ENCODE peak calls at places on chromosomes 16 and 17, in four cellular contexts. F is Panc1, X is mucosa of descending colon, C is lower leg skin. S is an unnamed sample.
A peak's percentile ranks its signal among the peaks of the same experiment; 100 is the strongest.

GRCh38 chr16:13866073-13866472 is 53.9 kb upstream of the ERCC4 start:
- DNase-seq in F (peak; percentile 36), X (peak; percentile 62), C (peak; percentile 15), S (peak; percentile 85)

GRCh38 chr16:84996365-84996764 is 15.0 kb downstream of the ZDHHC7 start:
- DNase-seq in F (no peak), X (no peak), C (no peak), S (no peak)

GRCh38 chr17:27384261-27384701 is 72.0 kb upstream of the KSR1 start:
- DNase-seq in F (peak; percentile 80), X (no peak), C (no peak), S (peak; percentile 97)

GRCh38 chr17:80099291-80100034 is 1.9 kb upstream of the GAA start:
- DNase-seq in F (no peak), X (no peak), C (no peak), S (no peak)

GRCh38 chr17:82090549-82091263 is 7.3 kb downstream of the FASN start:
- DNase-seq in F (no peak), X (no peak), C (no peak), S (no peak)

GRCh38 chr16:65409505-65409904 is 287.6 kb upstream of the CDH11 start:
- DNase-seq in F (no peak), X (no peak), C (no peak), S (peak; percentile 16)

GRCh38 chr16:69412287-69412686 is 12.1 kb upstream of the CYB5B start:
- DNase-seq in F (no peak), X (no peak), C (no peak), S (no peak)

GRCh38 chr16:67246081-67246944 is 968 bp downstream of the FHOD1 start:
- DNase-seq in F (no peak), X (peak; percentile 95), C (peak; percentile 53), S (peak; percentile 84)

GRCh38 chr16:81553814-81554675 is 109.4 kb downstream of the CMIP start:
- DNase-seq in F (no peak), X (peak; percentile 17), C (no peak), S (no peak)

GRCh38 chr17:65548570-65548969 is 12.9 kb downstream of the AXIN2 start:
- DNase-seq in F (no peak), X (no peak), C (no peak), S (no peak)

GRCh38 chr17:50452627-50453300 is 15.9 kb downstream of the CHAD start:
- DNase-seq in F (no peak), X (peak; percentile 78), C (no peak), S (peak; percentile 21)

GRCh38 chr17:68591583-68591982 is 9.6 kb downstream of the FAM20A start:
- DNase-seq in F (no peak), X (no peak), C (no peak), S (no peak)

GRCh38 chr17:11935734-11936406 is 61.4 kb downstream of the ZNF18 start:
- DNase-seq in F (peak; percentile 30), X (peak; percentile 50), C (no peak), S (peak; percentile 6)

GRCh38 chr17:61338000-61338864 is 61.4 kb upstream of the TBX2 start:
- DNase-seq in F (peak; percentile 64), X (no peak), C (no peak), S (peak; percentile 73)

GRCh38 chr16:73054131-73054496 is 6.2 kb upstream of the ZFHX3 start:
- DNase-seq in F (no peak), X (no peak), C (no peak), S (no peak)

GRCh38 chr16:73053379-73054130 is 5.6 kb upstream of the ZFHX3 start:
- DNase-seq in F (no peak), X (no peak), C (no peak), S (no peak)

GRCh38 chr16:73052441-73053030 is 4.6 kb upstream of the ZFHX3 start:
- DNase-seq in F (no peak), X (no peak), C (no peak), S (no peak)

GRCh38 chr16:73051903-73052302 is 4.0 kb upstream of the ZFHX3 start:
- DNase-seq in F (no peak), X (no peak), C (no peak), S (no peak)

DNA sequence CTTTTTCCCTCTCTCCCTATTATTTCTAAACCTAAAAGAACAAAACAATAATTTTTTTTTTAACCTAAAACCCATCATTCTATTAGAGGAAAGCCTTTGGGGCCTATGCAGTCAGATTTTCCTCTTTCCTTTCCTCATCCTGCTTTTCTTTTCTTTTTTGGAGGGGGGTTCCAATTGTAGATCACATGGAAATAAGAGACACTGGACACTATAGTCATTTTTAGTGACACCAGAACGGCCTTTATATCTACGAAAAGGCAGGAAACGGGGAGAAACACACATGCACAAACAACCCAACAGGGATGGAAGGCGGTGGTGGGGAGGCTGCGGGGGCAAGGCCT is 5.1 kb upstream of the ZFHX3 start:
- DNase-seq in F (no peak), X (no peak), C (no peak), S (no peak)
- H3K4me3 ChIP-seq in F (peak overlapping the region; percentile 60), X (no peak overlapping the region), C (no peak overlapping the region), S (no peak overlapping the region)

GRCh38 chr17:75365009-75365930 is 40.2 kb downstream of the GRB2 start:
- DNase-seq in F (no peak), X (no peak), C (no peak), S (no peak)
- TF ChIP-seq CTCF in F (no peak), X (no peak), C (no peak), S (no peak)

GRCh38 chr17:6381052-6381451 is 53.9 kb downstream of the AIPL1 start:
- DNase-seq in F (peak; percentile 10), X (no peak), C (no peak), S (peak; percentile 31)

GRCh38 chr17:6377906-6378305 is 57.0 kb downstream of the AIPL1 start:
- DNase-seq in F (no peak), X (no peak), C (no peak), S (no peak)

GRCh38 chr17:6374271-6374691 is 60.6 kb downstream of the AIPL1 start:
- DNase-seq in F (no peak), X (no peak), C (no peak), S (no peak)

GRCh38 chr17:6374761-6375312 is 60.1 kb downstream of the AIPL1 start:
- DNase-seq in F (no peak), X (no peak), C (no peak), S (peak; percentile 5)

DNA sequence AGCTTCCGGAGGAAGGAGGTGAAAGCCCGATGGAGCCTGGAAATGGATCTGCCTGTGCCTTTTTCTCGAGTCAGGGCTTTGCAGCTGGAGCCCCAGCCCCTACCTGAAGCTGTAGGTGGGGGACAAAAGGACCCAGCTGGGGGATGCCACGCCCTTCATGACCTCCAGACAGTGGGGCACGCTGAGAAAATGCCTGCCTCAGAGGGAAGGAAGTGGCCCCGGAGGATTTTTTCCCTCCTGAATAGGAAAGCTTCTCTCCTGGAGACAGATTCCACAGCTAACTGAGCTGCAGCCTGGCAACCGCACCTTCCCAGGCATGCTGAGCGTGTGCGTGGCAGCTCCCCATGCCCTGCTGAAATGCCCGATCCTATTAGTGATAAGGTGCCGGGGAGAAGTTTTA is 58.0 kb downstream of the AIPL1 start:
- DNase-seq in F (no peak), X (no peak), C (no peak), S (no peak)
- H3K4me3 ChIP-seq in F (no peak overlapping the region), X (no peak overlapping the region), C (no peak overlapping the region), S (no peak overlapping the region)

DNA sequence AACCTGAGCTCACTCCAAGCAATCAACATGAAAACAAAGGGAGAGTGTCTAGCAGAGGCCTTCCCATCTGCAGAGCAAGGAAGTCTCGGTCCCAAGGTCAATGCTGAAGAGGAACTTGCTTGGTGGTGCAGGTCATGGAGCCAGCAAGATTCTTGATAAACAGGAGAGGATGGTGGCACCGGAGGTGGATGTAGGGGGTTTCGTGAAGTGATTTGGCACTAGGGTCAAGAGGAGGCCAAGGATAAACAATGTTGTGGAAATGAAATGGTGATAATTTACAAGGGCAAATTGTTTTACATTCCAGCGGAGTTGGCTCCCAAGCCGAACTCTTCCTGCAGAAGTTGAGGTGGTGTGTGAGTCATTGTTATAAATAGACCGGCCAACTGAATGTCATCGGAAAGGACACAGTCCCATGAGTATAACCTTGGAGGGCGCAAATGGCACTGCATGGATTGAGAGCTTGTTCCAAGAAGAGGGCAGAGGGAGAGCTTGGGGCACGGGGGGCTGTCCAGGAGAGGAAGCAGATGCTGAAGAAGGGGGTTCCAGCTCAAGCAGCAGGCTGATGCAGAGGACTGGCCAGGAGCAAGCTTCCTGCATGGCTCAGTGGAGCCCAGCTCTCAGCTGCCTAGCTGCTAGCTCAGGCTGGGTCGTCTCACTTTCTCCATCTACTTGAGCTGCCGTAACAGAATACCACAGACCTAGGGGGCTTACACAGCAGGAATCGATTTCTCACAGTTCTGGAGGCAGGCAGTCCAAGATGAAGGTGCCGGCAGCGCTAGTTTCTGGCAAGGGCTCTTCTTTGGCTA is 136.6 kb downstream of the COPRS start:
- DNase-seq in F (no peak), X (no peak), C (no peak), S (peak; percentile 68)
- TF ChIP-seq CTCF in F (no peak), X (no peak), C (no peak), S (no peak)

GRCh38 chr17:21376585-21376834 is 353 bp downstream of the KCNJ12 start:
- DNase-seq in F (no peak), X (no peak), C (no peak), S (no peak)

GRCh38 chr17:21378553-21378952 is 2.4 kb downstream of the KCNJ12 start:
- DNase-seq in F (no peak), X (no peak), C (no peak), S (no peak)

GRCh38 chr17:21379080-21379711 is 3.0 kb downstream of the KCNJ12 start:
- DNase-seq in F (no peak), X (peak; percentile 86), C (no peak), S (no peak)

GRCh38 chr17:21376835-21377690 is 906 bp downstream of the KCNJ12 start:
- DNase-seq in F (no peak), X (no peak), C (no peak), S (peak; percentile 31)

DNA sequence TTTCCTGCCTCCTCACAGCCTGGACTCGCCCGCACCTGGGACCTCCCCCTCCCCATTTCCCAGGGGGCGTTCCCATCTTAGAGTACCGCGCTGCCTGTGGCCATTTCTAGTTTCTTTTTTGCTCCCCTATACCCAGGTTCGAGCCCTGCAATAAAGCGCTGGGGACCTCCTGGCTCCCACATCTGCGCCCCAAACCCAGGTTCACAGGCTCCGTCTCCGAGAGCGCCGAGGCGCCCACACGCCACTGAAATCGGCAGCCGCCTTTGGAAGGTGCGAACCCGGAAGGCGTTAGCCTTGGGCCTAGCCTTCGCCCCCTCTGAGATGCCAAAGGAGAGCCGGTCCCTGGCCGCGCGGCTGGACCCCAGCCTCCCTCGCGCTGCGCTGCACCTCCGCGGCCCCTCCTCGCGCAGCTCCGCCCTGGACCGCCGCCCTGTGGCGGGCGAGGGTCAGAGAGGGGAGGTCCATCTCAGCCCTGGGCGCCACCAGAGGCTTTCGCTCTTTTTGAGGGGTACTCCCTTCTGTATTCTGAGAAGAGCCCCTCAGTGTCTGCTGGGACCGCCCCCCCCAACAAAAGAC is 1.8 kb downstream of the KCNJ12 start:
- DNase-seq in F (no peak), X (no peak), C (no peak), S (no peak)
- H3K4me3 ChIP-seq in F (no peak overlapping the region), X (no peak overlapping the region), C (no peak overlapping the region), S (peak overlapping the region; percentile 45)

DNA sequence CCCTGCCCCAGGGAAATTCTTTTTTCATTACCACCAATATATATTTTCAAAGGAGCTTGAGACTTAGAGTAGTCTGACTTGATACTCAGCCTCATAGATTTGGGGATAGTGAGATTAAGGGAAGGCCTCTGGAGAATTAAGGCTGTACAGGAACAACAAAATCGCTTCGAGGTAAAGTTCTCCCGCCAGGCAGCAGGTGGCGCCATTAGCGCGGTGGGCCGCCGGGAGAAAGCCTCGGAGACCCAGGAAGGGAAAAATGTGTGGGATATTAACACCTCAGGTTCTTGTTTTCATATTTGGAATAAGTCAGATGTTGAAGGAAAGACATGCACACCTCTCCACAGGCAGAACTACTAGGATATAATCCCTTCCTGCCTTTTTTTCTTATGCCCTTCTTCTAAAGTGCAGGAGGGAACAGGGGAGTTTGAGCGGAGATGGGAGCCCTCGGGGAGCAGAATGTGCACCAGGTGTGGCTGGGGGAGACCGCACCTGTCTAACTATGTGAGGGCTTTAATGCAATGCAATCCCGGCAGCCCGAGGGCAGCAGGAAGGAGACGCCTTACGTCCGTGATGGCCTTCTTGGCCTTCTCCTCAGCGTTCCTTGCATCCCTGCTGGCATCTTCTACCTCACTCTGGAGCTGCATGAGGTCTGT is 25.9 kb downstream of the MYH3 start:
- DNase-seq in F (no peak), X (peak; percentile 63), C (no peak), S (peak; percentile 22)
- TF ChIP-seq CTCF in F (peak; percentile 96), X (peak; percentile 67), C (no peak), S (peak; percentile 76)

S was measured in AG10803.